ENCODE peak calls at places on chromosomes 5 and 9, in ten cellular contexts. Z is Caki2; O is iPS-NIHi11; M is GOT3; J is fibroblast of the aortic adventitia; D is right atrium auricular region; C is foreskin fibroblast; R is stimulated activated CD4-positive, alpha-beta T cell treated with anti-CD3 and anti-CD28 coated beads, Interleukin-1b, Interleukin-23, amount 100 ng/mL, for 48 hours; A is Kasumi-1; U is globus pallidus. Q is an unnamed sample.
A peak's percentile ranks its signal among the peaks of the same experiment; 100 is the strongest.

GRCh38 chr9:88722753-88723152 is 187.8 kb downstream of the NXNL2 start:
- DNase-seq in C (peak; percentile 55), R (no peak), Z (peak; percentile 18), U (no peak), M (no peak), D (no peak), A (peak; percentile 32), J (peak; percentile 41), O (no peak), Q (no peak)

GRCh38 chr9:127132921-127133647 is 10.6 kb upstream of the ANGPTL2 start:
- DNase-seq in J (no peak), O (peak; percentile 70), M (no peak), Z (no peak), R (no peak), D (no peak), U (peak; percentile 78), C (peak; percentile 47), A (no peak), Q (peak; percentile 33)

GRCh38 chr5:1541662-1542008 is 17.9 kb upstream of the LPCAT1 start:
- DNase-seq in D (peak; percentile 59), C (no peak), M (no peak), J (no peak), U (no peak), A (no peak), O (no peak), Z (no peak), R (no peak), Q (no peak)

GRCh38 chr5:127280494-127281220 is 9.9 kb upstream of the MEGF10 start:
- DNase-seq in D (no peak), O (peak; percentile 47), C (peak; percentile 18), J (no peak), R (no peak), M (no peak), Z (no peak), A (no peak), U (peak; percentile 17), Q (no peak)

GRCh38 chr5:171336486-171337206 is 27.6 kb downstream of the TLX3 start:
- DNase-seq in J (peak; percentile 62), M (no peak), Z (peak; percentile 61), O (peak; percentile 52), A (peak; percentile 49), U (peak; percentile 48), R (no peak), C (peak; percentile 82), D (no peak), Q (no peak)

GRCh38 chr9:35664531-35665470 is at the start of gene ARHGEF39:
- DNase-seq in D (no peak), U (peak; percentile 68), Z (peak; percentile 78), M (no peak), A (peak; percentile 76), C (peak; percentile 92), R (peak; percentile 71), J (peak; percentile 66), O (peak; percentile 96), Q (peak; percentile 85)

GRCh38 chr5:142053434-142054253 is 40.8 kb upstream of the GNPDA1 start:
- DNase-seq in A (peak; percentile 27), J (peak; percentile 69), U (peak; percentile 40), C (peak; percentile 77), M (no peak), Z (no peak), D (peak; percentile 68), O (no peak), R (no peak), Q (no peak)

GRCh38 chr9:129602598-129603415 is 18.1 kb downstream of the C9orf50 start:
- DNase-seq in O (no peak), D (no peak), M (no peak), Z (no peak), J (no peak), U (no peak), R (no peak), C (no peak), A (peak; percentile 20), Q (no peak)

GRCh38 chr5:125559296-125559695 is 812.9 kb upstream of the ZNF608 start:
- DNase-seq in R (no peak), M (no peak), U (no peak), D (no peak), A (no peak), O (no peak), Z (peak; percentile 76), J (peak; percentile 99), C (peak; percentile 93), Q (no peak)

GRCh38 chr5:151267481-151268275 is 14.7 kb downstream of the GM2A start:
- DNase-seq in A (no peak), O (no peak), C (peak; percentile 18), J (no peak), D (no peak), M (no peak), Z (no peak), R (no peak), U (no peak), Q (no peak)

GRCh38 chr9:76353280-76353679 is 40.9 kb downstream of the RFK start:
- DNase-seq in R (no peak), A (no peak), O (no peak), C (no peak), Z (no peak), J (no peak), U (no peak), D (no peak), M (no peak), Q (no peak)

GRCh38 chr9:81244631-81245030 is 444.7 kb downstream of the TLE1 start:
- DNase-seq in J (no peak), U (no peak), Z (no peak), A (no peak), R (no peak), C (peak; percentile 43), M (no peak), O (no peak), D (no peak), Q (no peak)

GRCh38 chr9:126623314-126623666 is 9.6 kb downstream of the LMX1B start:
- DNase-seq in U (no peak), Z (no peak), D (no peak), J (no peak), R (no peak), A (no peak), O (no peak), M (no peak), C (no peak), Q (no peak)

GRCh38 chr5:1325191-1325741 is 19.6 kb downstream of the CLPTM1L start:
- DNase-seq in A (no peak), R (no peak), C (no peak), Z (no peak), M (no peak), J (no peak), O (no peak), U (no peak), D (no peak), Q (no peak)

GRCh38 chr5:181192337-181193046 is 12.5 kb downstream of the TRIM7 start:
- DNase-seq in R (no peak), M (no peak), A (no peak), J (no peak), O (no peak), U (no peak), C (peak; percentile 59), Z (no peak), D (no peak), Q (peak; percentile 33)

GRCh38 chr5:39340486-39340885 is 23.8 kb downstream of the C9 start:
- DNase-seq in U (no peak), J (peak; percentile 58), R (no peak), Z (no peak), O (no peak), D (no peak), M (no peak), C (peak; percentile 46), A (no peak), Q (no peak)

GRCh38 chr9:95249986-95250385 is 67.5 kb downstream of the FANCC start:
- DNase-seq in U (no peak), A (no peak), J (no peak), Z (no peak), C (no peak), D (no peak), R (no peak), O (peak; percentile 68), M (no peak), Q (no peak)

GRCh38 chr9:69371001-69371400 is 46.0 kb downstream of the ENTREP1 start:
- DNase-seq in C (peak; percentile 11), R (no peak), U (no peak), D (no peak), M (no peak), A (no peak), O (no peak), J (peak; percentile 39), Z (no peak), Q (no peak)

GRCh38 chr5:171467107-171467506 is 47.7 kb downstream of the FGF18 start:
- DNase-seq in U (no peak), J (no peak), D (no peak), R (no peak), A (no peak), Z (no peak), C (no peak), O (no peak), M (no peak), Q (no peak)

GRCh38 chr5:9440517-9440916 is 105.4 kb downstream of the SEMA5A start:
- DNase-seq in Z (no peak), M (no peak), O (no peak), U (no peak), C (peak; percentile 85), J (peak; percentile 68), R (no peak), A (no peak), D (no peak), Q (no peak)

GRCh38 chr5:36027711-36028110 is 36.5 kb upstream of the UGT3A1 start:
- DNase-seq in Z (no peak), A (no peak), M (no peak), D (no peak), R (no peak), O (no peak), U (no peak), J (no peak), C (no peak), Q (no peak)

GRCh38 chr9:88818495-88819201 is 172.6 kb upstream of the S1PR3 start:
- DNase-seq in J (peak; percentile 67), C (peak; percentile 86), M (no peak), R (no peak), A (no peak), U (no peak), D (no peak), Z (no peak), O (no peak), Q (no peak)

GRCh38 chr5:157546456-157547100 is 29.0 kb downstream of the ADAM19 start:
- DNase-seq in J (peak; percentile 94), D (no peak), O (no peak), R (no peak), M (no peak), A (no peak), C (peak; percentile 18), U (no peak), Z (no peak), Q (no peak)

GRCh38 chr9:18824095-18824666 is 208.8 kb downstream of the SAXO1 start:
- DNase-seq in C (peak; percentile 15), M (no peak), J (peak; percentile 37), D (no peak), O (peak; percentile 28), U (peak; percentile 14), Z (peak; percentile 35), A (no peak), R (no peak), Q (no peak)

GRCh38 chr9:31500422-31500821 is 884.0 kb upstream of the ACO1 start:
- DNase-seq in O (no peak), Z (no peak), J (no peak), D (no peak), C (no peak), R (no peak), U (no peak), M (no peak), A (no peak), Q (no peak)

GRCh38 chr9:83588256-83588655 is 34.7 kb upstream of the IDNK start:
- DNase-seq in D (no peak), R (no peak), U (no peak), C (no peak), O (no peak), A (no peak), J (peak; percentile 32), M (no peak), Z (no peak), Q (no peak)

GRCh38 chr5:38563624-38564023 is 7.2 kb upstream of the LIFR start:
- DNase-seq in D (no peak), R (no peak), U (no peak), A (no peak), O (no peak), C (no peak), M (no peak), J (no peak), Z (peak; percentile 69), Q (no peak)

GRCh38 chr5:1172007-1172581 is 29.3 kb upstream of the SLC6A19 start:
- DNase-seq in Z (no peak), C (no peak), D (no peak), U (no peak), M (no peak), O (no peak), J (no peak), R (no peak), A (no peak), Q (no peak)